ENCODE peak calls at places on chromosomes 7 and 10, in ten cellular contexts. O is skeletal muscle cell; I is fibroblast of lung; U is coronary artery; X is EH; C is A549; T is RCC 7860; S is stimulated activated CD4-positive, alpha-beta T cell treated with anti-CD3 and anti-CD28 coated beads, Interleukin-15, amount 100 ng/mL, for 48 hours; P is hypothalamus; A is NCI-H2029. K is an unnamed sample.

GRCh38 chr7:73904219-73905136 is 43.5 kb downstream of the TMEM270 start:
- DNase-seq in O (no peak), I (peak), U (peak), X (peak), C (no peak), T (no peak), S (no peak), P (peak), A (no peak), K (no peak)

GRCh38 chr7:148941598-148942280 is 57.6 kb upstream of the EZH2 start:
- DNase-seq in O (no peak), I (peak), U (no peak), X (peak), C (peak), T (peak), S (peak), P (peak), A (peak), K (no peak)

GRCh38 chr10:93071674-93072224 is 1.9 kb upstream of the CYP26A1 start:
- DNase-seq in O (no peak), I (no peak), U (no peak), X (no peak), C (peak), T (no peak), S (no peak), P (no peak), A (no peak), K (no peak)

GRCh38 chr10:130002606-130003005 is 38.5 kb upstream of the EBF3 start:
- DNase-seq in O (no peak), I (no peak), U (no peak), X (no peak), C (no peak), T (no peak), S (no peak), P (no peak), A (no peak), K (no peak)

GRCh38 chr7:65438593-65438992 is 64.9 kb downstream of the ZNF92 start:
- DNase-seq in O (peak), I (peak), U (no peak), X (peak), C (no peak), T (peak), S (no peak), P (no peak), A (no peak), K (no peak)

GRCh38 chr7:67636363-67637355 is 640.0 kb downstream of the TYW1 start:
- DNase-seq in O (no peak), I (no peak), U (no peak), X (no peak), C (no peak), T (no peak), S (no peak), P (no peak), A (no peak), K (no peak)

GRCh38 chr7:75537731-75538130 is 45.6 kb downstream of the SPDYE5 start:
- DNase-seq in O (no peak), I (no peak), U (peak), X (no peak), C (no peak), T (no peak), S (no peak), P (no peak), A (no peak), K (no peak)

GRCh38 chr10:90577569-90577968 is 280.3 kb downstream of the HTR7 start:
- DNase-seq in O (no peak), I (no peak), U (no peak), X (no peak), C (no peak), T (no peak), S (no peak), P (no peak), A (no peak), K (no peak)

GRCh38 chr7:68434857-68435256 is 1163.4 kb upstream of the AUTS2 start:
- DNase-seq in O (no peak), I (no peak), U (no peak), X (no peak), C (no peak), T (no peak), S (no peak), P (no peak), A (no peak), K (no peak)

GRCh38 chr7:23072043-23072442 is 33.5 kb upstream of the KLHL7 start:
- DNase-seq in O (no peak), I (peak), U (no peak), X (peak), C (peak), T (no peak), S (no peak), P (no peak), A (no peak), K (no peak)

GRCh38 chr7:30594540-30595460 is at the start of gene GARS1:
- DNase-seq in O (peak), I (peak), U (peak), X (peak), C (peak), T (peak), S (peak), P (peak), A (peak), K (peak)